ENCODE peak calls at places on chromosomes 7 and 10, in nine cellular contexts. Q is hepatocyte, I is GM23248, L is PC-9, F is SK-N-SH, G is MM.1S, O is GM23338, H is HCT116, A is PC-3. M is an unnamed sample.

GRCh38 chr10:62811159-62811875 is 4.8 kb downstream of the EGR2 start:
- DNase-seq in Q (no peak), I (no peak), L (no peak), F (no peak), G (no peak), O (no peak), H (no peak), A (no peak), M (no peak)

GRCh38 chr7:18566829-18567228 is 71.3 kb downstream of the HDAC9 start:
- DNase-seq in Q (no peak), I (no peak), L (no peak), F (no peak), G (no peak), O (peak; percentile 8), H (no peak), A (no peak), M (peak; percentile 94)

GRCh38 chr7:83655951-83656556 is 7.1 kb upstream of the SEMA3E start:
- DNase-seq in Q (peak; percentile 65), I (peak; percentile 74), L (no peak), F (peak; percentile 61), G (peak; percentile 56), O (peak; percentile 67), H (peak; percentile 50), A (peak; percentile 67), M (peak; percentile 42)

GRCh38 chr7:155652156-155653124 is 8.0 kb downstream of the RBM33 start:
- DNase-seq in Q (no peak), I (peak; percentile 61), L (no peak), F (no peak), G (no peak), O (no peak), H (no peak), A (peak; percentile 46), M (peak; percentile 49)

GRCh38 chr7:120783721-120784120 is 74.2 kb downstream of the TSPAN12 start:
- DNase-seq in Q (no peak), I (no peak), L (no peak), F (no peak), G (no peak), O (no peak), H (no peak), A (no peak), M (no peak)

GRCh38 chr7:139682136-139683013 is 95.4 kb downstream of the HIPK2 start:
- DNase-seq in Q (no peak), I (peak; percentile 94), L (no peak), F (no peak), G (no peak), O (no peak), H (peak; percentile 61), A (peak; percentile 88), M (no peak)

GRCh38 chr7:137628211-137628610 is 218.6 kb downstream of the DGKI start:
- DNase-seq in Q (no peak), I (no peak), L (no peak), F (peak; percentile 73), G (no peak), O (no peak), H (no peak), A (no peak), M (no peak)

GRCh38 chr10:95346715-95347401 is 56.1 kb upstream of the PDLIM1 start:
- DNase-seq in Q (no peak), I (peak; percentile 10), L (peak; percentile 85), F (no peak), G (no peak), O (peak; percentile 84), H (peak; percentile 24), A (peak; percentile 14), M (no peak)

GRCh38 chr7:92178928-92179373 is at the start of gene LRRD1:
- DNase-seq in Q (peak; percentile 89), I (peak; percentile 93), L (peak; percentile 60), F (peak; percentile 95), G (peak; percentile 88), O (peak; percentile 93), H (peak; percentile 71), A (peak; percentile 86), M (peak; percentile 47)

GRCh38 chr7:149753370-149754233 is 19.8 kb downstream of the ZNF467 start:
- DNase-seq in Q (peak; percentile 72), I (peak; percentile 63), L (no peak), F (peak; percentile 71), G (no peak), O (peak; percentile 74), H (peak; percentile 36), A (peak; percentile 44), M (no peak)

GRCh38 chr7:47470567-47471357 is 111.1 kb downstream of the TNS3 start:
- DNase-seq in Q (peak; percentile 75), I (peak; percentile 13), L (no peak), F (no peak), G (no peak), O (peak; percentile 83), H (no peak), A (no peak), M (no peak)

GRCh38 chr7:41237956-41238355 is 464.9 kb downstream of the INHBA start:
- DNase-seq in Q (no peak), I (no peak), L (no peak), F (no peak), G (no peak), O (no peak), H (no peak), A (peak; percentile 52), M (no peak)

GRCh38 chr10:113735913-113736312 is 15.6 kb upstream of the PLEKHS1 start:
- DNase-seq in Q (peak; percentile 59), I (peak; percentile 6), L (no peak), F (no peak), G (no peak), O (peak; percentile 18), H (no peak), A (no peak), M (peak; percentile 53)

GRCh38 chr10:119852277-119852676 is 20.4 kb downstream of the MCMBP start:
- DNase-seq in Q (no peak), I (no peak), L (no peak), F (no peak), G (no peak), O (no peak), H (no peak), A (no peak), M (no peak)

DNA sequence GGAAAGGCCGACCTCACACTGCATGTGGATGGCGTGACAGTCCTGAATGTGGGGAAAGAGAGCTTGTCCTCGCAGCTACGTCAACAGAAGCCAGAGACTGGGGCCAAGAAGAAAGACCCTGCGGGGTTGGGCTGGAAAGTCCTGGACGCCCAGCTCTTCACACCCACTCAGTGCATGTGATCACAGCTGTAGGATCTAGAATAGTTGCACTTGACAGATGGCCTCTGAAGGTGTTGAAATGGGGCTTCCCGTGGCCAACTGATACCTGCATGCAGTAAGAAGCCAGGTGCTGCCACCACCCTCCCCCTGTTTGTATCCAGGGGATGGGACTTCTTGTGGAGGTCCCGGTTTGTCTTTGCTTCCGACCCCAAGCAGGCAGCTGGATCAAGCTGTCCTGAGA is 34.1 kb upstream of the OCM2 start:
- DNase-seq in Q (no peak), I (no peak), L (no peak), F (no peak), G (no peak), O (no peak), H (no peak), A (no peak), M (no peak)
- H3K9me2 ChIP-seq in Q (no peaks in the 10 kb centered on the region), I (no peaks in the 10 kb centered on the region), L (no peaks in the 10 kb centered on the region), F (no peaks in the 10 kb centered on the region), G (no peaks in the 10 kb centered on the region), O (no peaks in the 10 kb centered on the region), H (no peaks in the 10 kb centered on the region), A (no peaks in the 10 kb centered on the region), M (no peaks in the 10 kb centered on the region)

GRCh38 chr10:89645742-89646172 is 715 bp upstream of the PANK1 start:
- DNase-seq in Q (peak; percentile 85), I (no peak), L (no peak), F (no peak), G (no peak), O (peak; percentile 30), H (no peak), A (no peak), M (peak; percentile 44)
- H3K27ac ChIP-seq in Q (peak overlapping the region; percentile 98), I (peak overlapping the region; percentile 80), L (no peak overlapping the region), F (peak overlapping the region; percentile 94), G (no peak overlapping the region), O (peak overlapping the region; percentile 81), H (peak overlapping the region; percentile 94), A (peak overlapping the region; percentile 42), M (peak overlapping the region; percentile 83)

GRCh38 chr7:134290286-134290685 is 26.4 kb downstream of the SLC35B4 start:
- DNase-seq in Q (peak; percentile 30), I (peak; percentile 80), L (no peak), F (no peak), G (no peak), O (no peak), H (no peak), A (peak; percentile 66), M (no peak)

GRCh38 chr7:134289423-134289822 is 27.3 kb downstream of the SLC35B4 start:
- DNase-seq in Q (no peak), I (peak; percentile 70), L (no peak), F (no peak), G (no peak), O (no peak), H (no peak), A (no peak), M (no peak)

GRCh38 chr7:134283972-134284371 is 32.8 kb downstream of the SLC35B4 start:
- DNase-seq in Q (no peak), I (no peak), L (no peak), F (no peak), G (no peak), O (no peak), H (no peak), A (no peak), M (no peak)

GRCh38 chr7:134284952-134285351 is 31.8 kb downstream of the SLC35B4 start:
- DNase-seq in Q (no peak), I (no peak), L (no peak), F (no peak), G (no peak), O (no peak), H (no peak), A (no peak), M (no peak)

GRCh38 chr7:134288265-134288664 is 28.5 kb downstream of the SLC35B4 start:
- DNase-seq in Q (no peak), I (no peak), L (no peak), F (no peak), G (no peak), O (no peak), H (no peak), A (no peak), M (no peak)
- H3K9me2 ChIP-seq in Q (no peaks in the 10 kb centered on the region), I (no peaks in the 10 kb centered on the region), L (no peaks in the 10 kb centered on the region), F (no peaks in the 10 kb centered on the region), G (no peaks in the 10 kb centered on the region), O (no peaks in the 10 kb centered on the region), H (no peaks in the 10 kb centered on the region), A (no peaks in the 10 kb centered on the region), M (no peaks in the 10 kb centered on the region)

GRCh38 chr10:26621243-26621888 is 76.1 kb upstream of the PDSS1 start:
- DNase-seq in Q (no peak), I (no peak), L (no peak), F (no peak), G (no peak), O (no peak), H (no peak), A (no peak), M (no peak)

GRCh38 chr10:26626066-26626465 is 71.4 kb upstream of the PDSS1 start:
- DNase-seq in Q (no peak), I (no peak), L (no peak), F (no peak), G (no peak), O (no peak), H (no peak), A (no peak), M (no peak)

GRCh38 chr10:26624017-26624416 is 73.5 kb upstream of the PDSS1 start:
- DNase-seq in Q (no peak), I (no peak), L (no peak), F (no peak), G (no peak), O (no peak), H (no peak), A (no peak), M (no peak)

GRCh38 chr10:26622891-26623290 is 74.6 kb upstream of the PDSS1 start:
- DNase-seq in Q (no peak), I (no peak), L (no peak), F (no peak), G (no peak), O (no peak), H (no peak), A (no peak), M (no peak)

GRCh38 chr10:26621889-26622681 is 75.4 kb upstream of the PDSS1 start:
- DNase-seq in Q (peak; percentile 63), I (peak; percentile 53), L (no peak), F (peak; percentile 56), G (no peak), O (peak; percentile 71), H (no peak), A (peak; percentile 13), M (no peak)
- H3K27ac ChIP-seq in Q (peak overlapping the region; percentile 69), I (no peak overlapping the region), L (no peak overlapping the region), F (no peak overlapping the region), G (no peak overlapping the region), O (no peak overlapping the region), H (no peak overlapping the region), A (no peak overlapping the region), M (no peak overlapping the region)